ENCODE peak calls at places on chromosomes 12 and 14, in nine cellular contexts. One of them, this sample, is unnamed.

GRCh38 chr12:131872154-131873046 is 22.0 kb upstream of the ULK1 start:
- DNase-seq in astrocyte of the cerebellum: no peak
- DNase-seq in body of pancreas: no peak
- DNase-seq in fibroblast of the aortic adventitia: peak
- DNase-seq in GM23248: peak
- DNase-seq in CD8-positive, alpha-beta T cell: no peak
- DNase-seq in HepG2: no peak
- DNase-seq in AG04450: no peak
- DNase-seq in Peyer's patch: no peak
- DNase-seq in this sample: no peak

GRCh38 chr14:39673141-39674133 is 241.2 kb upstream of the FBXO33 start:
- DNase-seq in astrocyte of the cerebellum: peak
- DNase-seq in body of pancreas: no peak
- DNase-seq in fibroblast of the aortic adventitia: no peak
- DNase-seq in GM23248: peak
- DNase-seq in CD8-positive, alpha-beta T cell: no peak
- DNase-seq in HepG2: no peak
- DNase-seq in AG04450: no peak
- DNase-seq in Peyer's patch: no peak
- DNase-seq in this sample: no peak

GRCh38 chr12:34295366-34296142 is 273.3 kb downstream of the ALG10 start:
- DNase-seq in astrocyte of the cerebellum: no peak
- DNase-seq in body of pancreas: no peak
- DNase-seq in fibroblast of the aortic adventitia: no peak
- DNase-seq in GM23248: no peak
- DNase-seq in CD8-positive, alpha-beta T cell: no peak
- DNase-seq in HepG2: no peak
- DNase-seq in AG04450: no peak
- DNase-seq in Peyer's patch: no peak
- DNase-seq in this sample: no peak

GRCh38 chr14:106417224-106418049 is 891.1 kb downstream of the TMEM121 start:
- DNase-seq in astrocyte of the cerebellum: no peak
- DNase-seq in body of pancreas: peak
- DNase-seq in fibroblast of the aortic adventitia: no peak
- DNase-seq in GM23248: peak
- DNase-seq in CD8-positive, alpha-beta T cell: peak
- DNase-seq in HepG2: peak
- DNase-seq in AG04450: no peak
- DNase-seq in Peyer's patch: peak
- DNase-seq in this sample: peak

GRCh38 chr12:74489543-74489942 is 48.1 kb upstream of the ATXN7L3B start:
- DNase-seq in astrocyte of the cerebellum: no peak
- DNase-seq in body of pancreas: no peak
- DNase-seq in fibroblast of the aortic adventitia: no peak
- DNase-seq in GM23248: no peak
- DNase-seq in CD8-positive, alpha-beta T cell: no peak
- DNase-seq in HepG2: no peak
- DNase-seq in AG04450: no peak
- DNase-seq in Peyer's patch: no peak
- DNase-seq in this sample: no peak

GRCh38 chr14:75653563-75653962 is 7.1 kb downstream of the ERG28 start:
- DNase-seq in astrocyte of the cerebellum: no peak
- DNase-seq in body of pancreas: no peak
- DNase-seq in fibroblast of the aortic adventitia: no peak
- DNase-seq in GM23248: no peak
- DNase-seq in CD8-positive, alpha-beta T cell: no peak
- DNase-seq in HepG2: no peak
- DNase-seq in AG04450: no peak
- DNase-seq in Peyer's patch: no peak
- DNase-seq in this sample: no peak

GRCh38 chr14:104883681-104884361 is 18.8 kb downstream of the CEP170B start:
- DNase-seq in astrocyte of the cerebellum: no peak
- DNase-seq in body of pancreas: no peak
- DNase-seq in fibroblast of the aortic adventitia: no peak
- DNase-seq in GM23248: no peak
- DNase-seq in CD8-positive, alpha-beta T cell: no peak
- DNase-seq in HepG2: no peak
- DNase-seq in AG04450: no peak
- DNase-seq in Peyer's patch: no peak
- DNase-seq in this sample: no peak

GRCh38 chr14:94342334-94342934 is 19.3 kb upstream of the SERPINA6 start:
- DNase-seq in astrocyte of the cerebellum: peak
- DNase-seq in body of pancreas: peak
- DNase-seq in fibroblast of the aortic adventitia: peak
- DNase-seq in GM23248: peak
- DNase-seq in CD8-positive, alpha-beta T cell: no peak
- DNase-seq in HepG2: peak
- DNase-seq in AG04450: peak
- DNase-seq in Peyer's patch: peak
- DNase-seq in this sample: no peak

GRCh38 chr12:6538420-6539275 is 4.3 kb downstream of the GAPDH start:
- DNase-seq in astrocyte of the cerebellum: no peak
- DNase-seq in body of pancreas: no peak
- DNase-seq in fibroblast of the aortic adventitia: peak
- DNase-seq in GM23248: peak
- DNase-seq in CD8-positive, alpha-beta T cell: no peak
- DNase-seq in HepG2: peak
- DNase-seq in AG04450: no peak
- DNase-seq in Peyer's patch: no peak
- DNase-seq in this sample: no peak

GRCh38 chr12:112967306-112967705 is 11.0 kb upstream of the OAS2 start:
- DNase-seq in astrocyte of the cerebellum: no peak
- DNase-seq in body of pancreas: no peak
- DNase-seq in fibroblast of the aortic adventitia: no peak
- DNase-seq in GM23248: no peak
- DNase-seq in CD8-positive, alpha-beta T cell: no peak
- DNase-seq in HepG2: no peak
- DNase-seq in AG04450: no peak
- DNase-seq in Peyer's patch: no peak
- DNase-seq in this sample: no peak
- H3K4me3 ChIP-seq in astrocyte of the cerebellum: no peak
- H3K4me3 ChIP-seq in body of pancreas: no peak
- H3K4me3 ChIP-seq in fibroblast of the aortic adventitia: no peak
- H3K4me3 ChIP-seq in GM23248: no peak
- H3K4me3 ChIP-seq in CD8-positive, alpha-beta T cell: no peak
- H3K4me3 ChIP-seq in HepG2: no peak
- H3K4me3 ChIP-seq in AG04450: no peak
- H3K4me3 ChIP-seq in Peyer's patch: no peak
- H3K4me3 ChIP-seq in this sample: no peak

DNA sequence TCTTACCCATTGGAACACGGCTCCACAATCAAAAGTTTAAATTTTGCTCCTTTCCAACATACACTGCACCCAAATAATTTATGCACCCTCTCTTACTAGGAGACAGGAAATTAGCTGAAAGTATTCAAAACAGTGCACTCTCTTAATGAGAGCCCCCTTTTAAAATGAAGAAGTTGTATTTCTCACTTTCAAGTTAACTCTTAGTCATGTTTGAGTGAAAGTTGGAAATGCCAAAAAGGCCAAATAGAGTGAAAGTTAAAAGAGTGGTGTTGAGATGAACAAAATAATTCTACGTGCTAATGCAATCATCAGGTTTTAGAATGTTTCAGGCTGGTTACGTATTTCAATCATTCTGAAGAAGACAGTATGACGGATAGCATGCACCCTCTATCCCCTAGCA is 429.6 kb upstream of the SOX5 start:
- DNase-seq in astrocyte of the cerebellum: no peak
- DNase-seq in body of pancreas: no peak
- DNase-seq in fibroblast of the aortic adventitia: no peak
- DNase-seq in GM23248: no peak
- DNase-seq in CD8-positive, alpha-beta T cell: no peak
- DNase-seq in HepG2: no peak
- DNase-seq in AG04450: no peak
- DNase-seq in Peyer's patch: no peak
- DNase-seq in this sample: no peak
- H3K4me3 ChIP-seq in astrocyte of the cerebellum: no peak
- H3K4me3 ChIP-seq in body of pancreas: no peak
- H3K4me3 ChIP-seq in fibroblast of the aortic adventitia: no peak
- H3K4me3 ChIP-seq in GM23248: no peak
- H3K4me3 ChIP-seq in CD8-positive, alpha-beta T cell: no peak
- H3K4me3 ChIP-seq in HepG2: no peak
- H3K4me3 ChIP-seq in AG04450: no peak
- H3K4me3 ChIP-seq in Peyer's patch: no peak
- H3K4me3 ChIP-seq in this sample: no peak

GRCh38 chr12:52496054-52496453 is 3.0 kb upstream of the KRT6A start:
- DNase-seq in astrocyte of the cerebellum: no peak
- DNase-seq in body of pancreas: no peak
- DNase-seq in fibroblast of the aortic adventitia: no peak
- DNase-seq in GM23248: no peak
- DNase-seq in CD8-positive, alpha-beta T cell: no peak
- DNase-seq in HepG2: no peak
- DNase-seq in AG04450: no peak
- DNase-seq in Peyer's patch: no peak
- DNase-seq in this sample: no peak
- H3K4me3 ChIP-seq in astrocyte of the cerebellum: no peak
- H3K4me3 ChIP-seq in body of pancreas: no peak
- H3K4me3 ChIP-seq in fibroblast of the aortic adventitia: no peak
- H3K4me3 ChIP-seq in GM23248: peak
- H3K4me3 ChIP-seq in CD8-positive, alpha-beta T cell: no peak
- H3K4me3 ChIP-seq in HepG2: no peak
- H3K4me3 ChIP-seq in AG04450: no peak
- H3K4me3 ChIP-seq in Peyer's patch: no peak
- H3K4me3 ChIP-seq in this sample: no peak

GRCh38 chr12:95100264-95101190 is 27.1 kb upstream of the NR2C1 start:
- DNase-seq in astrocyte of the cerebellum: no peak
- DNase-seq in body of pancreas: no peak
- DNase-seq in fibroblast of the aortic adventitia: no peak
- DNase-seq in GM23248: no peak
- DNase-seq in CD8-positive, alpha-beta T cell: no peak
- DNase-seq in HepG2: no peak
- DNase-seq in AG04450: no peak
- DNase-seq in Peyer's patch: no peak
- DNase-seq in this sample: no peak

GRCh38 chr12:95099270-95099790 is 25.9 kb upstream of the NR2C1 start:
- DNase-seq in astrocyte of the cerebellum: no peak
- DNase-seq in body of pancreas: no peak
- DNase-seq in fibroblast of the aortic adventitia: no peak
- DNase-seq in GM23248: no peak
- DNase-seq in CD8-positive, alpha-beta T cell: no peak
- DNase-seq in HepG2: no peak
- DNase-seq in AG04450: no peak
- DNase-seq in Peyer's patch: no peak
- DNase-seq in this sample: no peak

GRCh38 chr12:95107362-95107761 is 33.9 kb upstream of the NR2C1 start:
- DNase-seq in astrocyte of the cerebellum: no peak
- DNase-seq in body of pancreas: no peak
- DNase-seq in fibroblast of the aortic adventitia: no peak
- DNase-seq in GM23248: no peak
- DNase-seq in CD8-positive, alpha-beta T cell: no peak
- DNase-seq in HepG2: no peak
- DNase-seq in AG04450: no peak
- DNase-seq in Peyer's patch: no peak
- DNase-seq in this sample: no peak

GRCh38 chr12:95104919-95105452 is 31.6 kb upstream of the NR2C1 start:
- DNase-seq in astrocyte of the cerebellum: no peak
- DNase-seq in body of pancreas: no peak
- DNase-seq in fibroblast of the aortic adventitia: no peak
- DNase-seq in GM23248: no peak
- DNase-seq in CD8-positive, alpha-beta T cell: no peak
- DNase-seq in HepG2: no peak
- DNase-seq in AG04450: no peak
- DNase-seq in Peyer's patch: no peak
- DNase-seq in this sample: no peak

DNA sequence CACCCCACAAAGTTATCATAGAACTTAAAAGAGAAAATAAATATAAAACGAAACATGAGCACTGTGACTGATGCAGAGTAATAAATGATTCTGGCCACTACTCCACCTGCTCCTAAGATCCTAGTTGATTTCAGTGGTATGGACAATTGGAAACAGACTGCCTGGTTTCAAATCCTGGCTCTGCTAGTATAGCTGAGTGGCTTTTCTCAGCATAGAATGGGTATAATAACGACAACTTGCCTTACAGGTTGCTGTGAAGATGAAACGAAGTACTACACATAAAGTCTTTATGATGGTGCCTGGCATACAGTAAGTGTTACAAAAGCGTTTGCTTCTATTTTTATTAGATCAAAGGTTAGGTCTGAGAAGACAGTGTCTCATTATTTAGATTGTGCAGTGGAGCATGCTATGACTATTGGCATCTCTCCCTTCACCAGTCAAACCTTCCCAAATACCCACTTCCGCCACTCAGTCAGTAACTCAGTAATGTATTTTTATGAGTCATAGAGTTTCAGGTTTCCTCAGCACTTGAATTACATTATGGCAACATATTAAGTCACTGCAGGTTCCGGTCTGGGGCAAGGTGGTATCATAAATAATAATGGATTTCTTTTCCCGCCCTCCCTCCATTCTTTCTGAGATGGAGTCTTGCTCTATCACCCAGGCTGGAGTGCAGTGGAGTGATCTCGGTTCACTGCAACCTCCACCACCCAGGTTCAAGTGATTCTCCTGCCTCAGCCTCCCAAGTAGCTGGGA is 29.7 kb upstream of the NR2C1 start:
- DNase-seq in astrocyte of the cerebellum: peak
- DNase-seq in body of pancreas: no peak
- DNase-seq in fibroblast of the aortic adventitia: peak
- DNase-seq in GM23248: peak
- DNase-seq in CD8-positive, alpha-beta T cell: no peak
- DNase-seq in HepG2: peak
- DNase-seq in AG04450: peak
- DNase-seq in Peyer's patch: no peak
- DNase-seq in this sample: no peak
- H3K4me3 ChIP-seq in astrocyte of the cerebellum: no peak
- H3K4me3 ChIP-seq in body of pancreas: no peak
- H3K4me3 ChIP-seq in fibroblast of the aortic adventitia: no peak
- H3K4me3 ChIP-seq in GM23248: no peak
- H3K4me3 ChIP-seq in CD8-positive, alpha-beta T cell: no peak
- H3K4me3 ChIP-seq in HepG2: no peak
- H3K4me3 ChIP-seq in AG04450: no peak
- H3K4me3 ChIP-seq in Peyer's patch: no peak
- H3K4me3 ChIP-seq in this sample: no peak

GRCh38 chr14:103819503-103820307 is 27.7 kb downstream of the PPP1R13B start:
- DNase-seq in astrocyte of the cerebellum: no peak
- DNase-seq in body of pancreas: peak
- DNase-seq in fibroblast of the aortic adventitia: peak
- DNase-seq in GM23248: peak
- DNase-seq in CD8-positive, alpha-beta T cell: no peak
- DNase-seq in HepG2: peak
- DNase-seq in AG04450: no peak
- DNase-seq in Peyer's patch: peak
- DNase-seq in this sample: no peak

GRCh38 chr14:103818422-103818821 is 29.0 kb downstream of the PPP1R13B start:
- DNase-seq in astrocyte of the cerebellum: no peak
- DNase-seq in body of pancreas: peak
- DNase-seq in fibroblast of the aortic adventitia: no peak
- DNase-seq in GM23248: no peak
- DNase-seq in CD8-positive, alpha-beta T cell: no peak
- DNase-seq in HepG2: no peak
- DNase-seq in AG04450: no peak
- DNase-seq in Peyer's patch: no peak
- DNase-seq in this sample: no peak

GRCh38 chr14:103820908-103821307 is 26.5 kb downstream of the PPP1R13B start:
- DNase-seq in astrocyte of the cerebellum: no peak
- DNase-seq in body of pancreas: no peak
- DNase-seq in fibroblast of the aortic adventitia: no peak
- DNase-seq in GM23248: no peak
- DNase-seq in CD8-positive, alpha-beta T cell: no peak
- DNase-seq in HepG2: no peak
- DNase-seq in AG04450: no peak
- DNase-seq in Peyer's patch: no peak
- DNase-seq in this sample: no peak

GRCh38 chr14:103818870-103819269 is 28.5 kb downstream of the PPP1R13B start:
- DNase-seq in astrocyte of the cerebellum: no peak
- DNase-seq in body of pancreas: no peak
- DNase-seq in fibroblast of the aortic adventitia: no peak
- DNase-seq in GM23248: no peak
- DNase-seq in CD8-positive, alpha-beta T cell: no peak
- DNase-seq in HepG2: no peak
- DNase-seq in AG04450: no peak
- DNase-seq in Peyer's patch: no peak
- DNase-seq in this sample: no peak

GRCh38 chr14:103820382-103820781 is 27.0 kb downstream of the PPP1R13B start:
- DNase-seq in astrocyte of the cerebellum: no peak
- DNase-seq in body of pancreas: no peak
- DNase-seq in fibroblast of the aortic adventitia: no peak
- DNase-seq in GM23248: no peak
- DNase-seq in CD8-positive, alpha-beta T cell: no peak
- DNase-seq in HepG2: no peak
- DNase-seq in AG04450: no peak
- DNase-seq in Peyer's patch: no peak
- DNase-seq in this sample: no peak
- H3K4me3 ChIP-seq in astrocyte of the cerebellum: no peak
- H3K4me3 ChIP-seq in body of pancreas: no peak
- H3K4me3 ChIP-seq in fibroblast of the aortic adventitia: peak
- H3K4me3 ChIP-seq in GM23248: peak
- H3K4me3 ChIP-seq in CD8-positive, alpha-beta T cell: no peak
- H3K4me3 ChIP-seq in HepG2: peak
- H3K4me3 ChIP-seq in AG04450: no peak
- H3K4me3 ChIP-seq in Peyer's patch: no peak
- H3K4me3 ChIP-seq in this sample: no peak

This sample was measured in naive thymus-derived CD4-positive, alpha-beta T cell.